ENCODE peak calls at places on chromosomes 1 and 21, in six cellular contexts. U is retinal pigment epithelial cell, P is PC-9, M is spleen, L is glutamatergic neuron, O is B cell. T is an unnamed sample.

GRCh38 chr1:240399381-240399780 is 212.6 kb downstream of the GREM2 start:
- DNase-seq in U (peak), P (no peak), M (no peak), L (no peak), O (no peak), T (no peak)

GRCh38 chr1:75265792-75266191 is 131.6 kb downstream of the LHX8 start:
- DNase-seq in U (peak), P (no peak), M (no peak), L (no peak), O (no peak), T (peak)

GRCh38 chr1:90922202-90922601 is 99.6 kb downstream of the ZNF644 start:
- DNase-seq in U (no peak), P (no peak), M (no peak), L (no peak), O (no peak), T (no peak)

GRCh38 chr21:17461014-17461413 is 51.8 kb upstream of the CXADR start:
- DNase-seq in U (peak), P (no peak), M (no peak), L (no peak), O (no peak), T (no peak)

GRCh38 chr21:28828981-28829380 is 163.7 kb downstream of the LTN1 start:
- DNase-seq in U (no peak), P (no peak), M (no peak), L (no peak), O (no peak), T (no peak)

GRCh38 chr21:35303085-35303484 is 254.0 kb upstream of the RUNX1 start:
- DNase-seq in U (peak), P (no peak), M (no peak), L (no peak), O (no peak), T (no peak)

GRCh38 chr1:224082146-224082545 is 31.8 kb upstream of the FBXO28 start:
- DNase-seq in U (peak), P (no peak), M (no peak), L (no peak), O (no peak), T (no peak)

GRCh38 chr1:109876617-109877319 is 33.9 kb upstream of the CSF1 start:
- DNase-seq in U (no peak), P (peak), M (no peak), L (no peak), O (no peak), T (no peak)

GRCh38 chr1:85153149-85153891 is 47.5 kb downstream of the SYDE2 start:
- DNase-seq in U (no peak), P (no peak), M (no peak), L (no peak), O (no peak), T (peak)

GRCh38 chr1:88175631-88176226 is 508.3 kb upstream of the PKN2 start:
- DNase-seq in U (peak), P (peak), M (no peak), L (no peak), O (no peak), T (no peak)

DNA sequence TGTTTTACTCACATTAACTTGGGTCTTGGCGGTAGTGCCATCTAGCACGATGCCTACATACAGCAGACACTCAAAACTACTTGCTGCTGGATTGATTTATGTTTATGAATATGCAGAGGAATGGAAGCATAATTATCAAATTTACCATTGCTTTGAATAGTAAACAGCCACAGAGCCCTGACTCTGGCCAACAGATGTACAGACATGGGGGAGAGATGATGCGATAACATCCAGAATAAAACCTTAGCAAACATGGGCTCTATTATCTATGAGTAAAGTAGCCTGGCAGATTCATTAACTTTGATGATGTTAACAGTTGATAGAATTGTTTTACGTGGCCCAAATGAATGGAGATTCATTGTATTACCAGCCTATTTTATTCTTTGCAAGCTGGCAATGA is 42.8 kb downstream of the PTGFR start:
- DNase-seq in U (no peak), P (no peak), M (no peak), L (no peak), O (no peak), T (no peak)
- TF ChIP-seq CTCF in U (no peak), P (no peak), M (no peak), L (no peak), O (no peak), T (no peak)

GRCh38 chr1:2586154-2587070 is at the start of gene PRXL2B:
- DNase-seq in U (peak), P (peak), M (peak), L (peak), O (peak), T (peak)
- TF ChIP-seq CTCF in U (no peak), P (no peak), M (peak), L (no peak), O (no peak), T (no peak)

GRCh38 chr1:190328871-190329270 is 148.8 kb downstream of the BRINP3 start:
- DNase-seq in U (no peak), P (no peak), M (no peak), L (no peak), O (no peak), T (no peak)
- TF ChIP-seq CTCF in U (no peak), P (no peak), M (no peak), L (no peak), O (no peak), T (no peak)

GRCh38 chr1:197180252-197180878 is 33.9 kb upstream of the ASPM start:
- DNase-seq in U (no peak), P (no peak), M (no peak), L (no peak), O (peak), T (no peak)

GRCh38 chr1:197174818-197175217 is 28.3 kb upstream of the ASPM start:
- DNase-seq in U (no peak), P (no peak), M (no peak), L (no peak), O (no peak), T (no peak)

GRCh38 chr1:197181982-197182381 is 35.5 kb upstream of the ASPM start:
- DNase-seq in U (no peak), P (no peak), M (no peak), L (no peak), O (no peak), T (no peak)

GRCh38 chr1:197182716-197183115 is 36.2 kb upstream of the ASPM start:
- DNase-seq in U (no peak), P (no peak), M (no peak), L (no peak), O (no peak), T (no peak)

GRCh38 chr1:197178998-197179397 is 32.5 kb upstream of the ASPM start:
- DNase-seq in U (no peak), P (no peak), M (no peak), L (no peak), O (no peak), T (no peak)
- TF ChIP-seq CTCF in U (peak), P (no peak), M (no peak), L (no peak), O (no peak), T (peak)

DNA sequence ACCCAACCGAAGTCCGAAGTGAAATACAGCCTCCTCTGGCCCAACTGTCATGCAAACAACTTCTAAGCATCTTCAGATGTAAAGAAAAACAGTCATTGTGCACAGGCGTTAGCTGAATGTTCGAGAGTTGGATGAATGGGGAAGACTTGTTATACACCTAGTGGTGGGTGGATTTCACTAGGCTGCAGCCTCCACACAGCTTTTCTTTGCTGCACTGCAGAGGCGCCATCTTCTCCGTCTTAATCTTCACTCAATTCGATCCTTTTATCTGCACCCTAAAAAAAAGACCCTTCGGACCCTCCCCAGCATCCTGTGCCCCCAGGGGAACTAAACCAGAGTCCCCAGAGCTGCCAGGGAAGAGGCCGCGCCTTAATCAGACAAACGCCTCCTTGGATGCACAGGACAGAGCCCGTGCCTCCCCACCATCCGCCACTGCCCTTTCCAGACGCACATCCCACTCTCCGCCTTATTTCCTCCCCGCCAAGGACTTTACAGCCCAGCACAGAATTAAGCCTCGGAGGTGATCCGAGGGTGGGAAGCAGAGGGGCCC is 1.4 kb downstream of the APP start:
- DNase-seq in U (no peak), P (peak), M (no peak), L (peak), O (peak), T (peak)
- TF ChIP-seq CTCF in U (peak), P (no peak), M (peak), L (peak), O (peak), T (no peak)

GRCh38 chr1:1796466-1796865 is 18.2 kb upstream of the NADK start:
- DNase-seq in U (no peak), P (no peak), M (no peak), L (no peak), O (no peak), T (no peak)
- TF ChIP-seq CTCF in U (peak), P (peak), M (no peak), L (no peak), O (peak), T (peak)